ENCODE peak calls at places on chromosome 14, in ten cellular contexts. T is right cardiac atrium; Y is mucosa of descending colon; B is osteoblast; L is sigmoid colon; I is heart left ventricle; X is CD4-positive, CD25-positive, alpha-beta regulatory T cell; O is HAP-1; Z is cardiac muscle cell; C is transverse colon. D is an unnamed sample. For H3K4me1, the result is how much of the 10 kb centered on the place peaks cover.

GRCh38 chr14:89408907-89409675 is 7.9 kb downstream of the FOXN3 start:
- DNase-seq in T (no peak), Y (no peak), B (no peak), L (peak), I (no peak), X (no peak), O (no peak), Z (no peak), C (no peak), D (no peak)

GRCh38 chr14:96065661-96066459 is 26.7 kb downstream of the C14orf132 start:
- DNase-seq in T (no peak), Y (no peak), B (no peak), L (no peak), I (no peak), X (no peak), O (no peak), Z (no peak), C (no peak), D (no peak)

GRCh38 chr14:29927596-29928341 is at the start of gene PRKD1:
- DNase-seq in T (peak), Y (peak), B (peak), L (peak), I (peak), X (no peak), O (peak), Z (peak), C (peak), D (peak)

GRCh38 chr14:68124050-68124449 is 304.5 kb downstream of the RAD51B start:
- DNase-seq in T (no peak), Y (no peak), B (no peak), L (no peak), I (no peak), X (no peak), O (no peak), Z (no peak), C (no peak), D (no peak)

GRCh38 chr14:97634786-97635185 is 837.6 kb downstream of the VRK1 start:
- DNase-seq in T (no peak), Y (no peak), B (no peak), L (no peak), I (no peak), X (peak), O (no peak), Z (no peak), C (no peak), D (no peak)

GRCh38 chr14:22898302-22898894 is 15.4 kb downstream of the REM2 start:
- DNase-seq in T (no peak), Y (no peak), B (peak), L (no peak), I (no peak), X (no peak), O (no peak), Z (no peak), C (no peak), D (no peak)

GRCh38 chr14:55084648-55085441 is 33.4 kb downstream of the MAPK1IP1L start:
- DNase-seq in T (no peak), Y (no peak), B (no peak), L (no peak), I (no peak), X (no peak), O (no peak), Z (no peak), C (no peak), D (no peak)

GRCh38 chr14:33647385-33647786 is 303.5 kb downstream of the EGLN3 start:
- DNase-seq in T (no peak), Y (no peak), B (no peak), L (no peak), I (no peak), X (no peak), O (no peak), Z (no peak), C (no peak), D (no peak)

GRCh38 chr14:69708586-69709169 is 58.3 kb upstream of the SRSF5 start:
- DNase-seq in T (no peak), Y (no peak), B (no peak), L (no peak), I (no peak), X (no peak), O (peak), Z (peak), C (peak), D (no peak)

GRCh38 chr14:55267816-55268215 is 3.4 kb upstream of the FBXO34 start:
- DNase-seq in T (no peak), Y (no peak), B (no peak), L (no peak), I (no peak), X (no peak), O (no peak), Z (peak), C (no peak), D (peak)

GRCh38 chr14:90785474-90785873 is 30.8 kb downstream of the TTC7B start:
- DNase-seq in T (peak), Y (no peak), B (no peak), L (peak), I (no peak), X (no peak), O (no peak), Z (no peak), C (peak), D (no peak)

GRCh38 chr14:89465894-89466293 is 48.9 kb upstream of the FOXN3 start:
- DNase-seq in T (no peak), Y (no peak), B (no peak), L (no peak), I (no peak), X (no peak), O (no peak), Z (no peak), C (no peak), D (no peak)

GRCh38 chr14:45526715-45527549 is 273.9 kb upstream of the MIS18BP1 start:
- DNase-seq in T (peak), Y (peak), B (no peak), L (no peak), I (no peak), X (no peak), O (peak), Z (peak), C (no peak), D (no peak)

GRCh38 chr14:23707415-23707814 is 71.3 kb downstream of the DHRS2 start:
- DNase-seq in T (no peak), Y (no peak), B (no peak), L (no peak), I (no peak), X (no peak), O (no peak), Z (no peak), C (no peak), D (no peak)

GRCh38 chr14:99758915-99759545 is 34.2 kb upstream of the EML1 start:
- DNase-seq in T (peak), Y (no peak), B (peak), L (peak), I (no peak), X (no peak), O (no peak), Z (peak), C (no peak), D (no peak)

GRCh38 chr14:99756796-99757195 is 36.4 kb upstream of the EML1 start:
- DNase-seq in T (peak), Y (no peak), B (peak), L (peak), I (no peak), X (no peak), O (no peak), Z (no peak), C (no peak), D (no peak)

GRCh38 chr14:99758121-99758871 is 34.9 kb upstream of the EML1 start:
- DNase-seq in T (peak), Y (no peak), B (peak), L (peak), I (no peak), X (no peak), O (no peak), Z (no peak), C (no peak), D (no peak)

GRCh38 chr14:99755629-99756603 is 37.3 kb upstream of the EML1 start:
- DNase-seq in T (peak), Y (peak), B (peak), L (peak), I (peak), X (no peak), O (no peak), Z (no peak), C (peak), D (peak)

DNA sequence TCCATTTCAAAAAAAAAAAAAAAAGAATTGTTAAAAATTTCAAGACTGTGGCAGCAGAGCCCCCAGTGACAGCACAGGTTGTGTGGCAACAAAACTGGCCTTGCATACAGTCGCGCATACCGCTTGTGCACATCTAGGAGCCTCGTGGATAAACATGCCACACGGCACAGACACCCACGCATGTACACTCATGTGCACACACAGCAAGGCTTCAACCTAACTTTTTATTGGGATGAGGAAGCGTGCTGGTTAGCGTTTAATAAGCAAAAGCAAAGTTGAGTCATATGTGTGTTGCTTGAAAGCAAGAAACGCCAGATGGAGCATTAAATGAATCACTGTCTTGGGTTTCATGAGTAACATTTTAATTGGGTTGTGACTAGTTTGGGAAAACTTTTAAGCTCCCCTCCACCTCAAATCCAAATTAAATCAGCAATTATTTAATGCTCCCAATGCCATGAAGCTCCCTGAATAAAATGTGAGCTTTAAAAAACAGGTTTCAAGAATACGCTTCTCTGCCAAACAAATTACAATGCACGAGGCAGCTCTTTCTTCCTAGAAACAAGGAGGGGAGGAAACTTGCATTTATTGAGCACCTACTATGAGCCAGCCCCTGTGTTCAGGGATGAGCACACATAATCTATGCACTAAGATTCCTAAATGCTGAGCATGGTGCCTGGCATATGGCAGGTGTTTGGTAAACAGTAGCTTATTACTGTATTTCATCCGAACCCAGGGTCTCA is 35.7 kb upstream of the EML1 start:
- DNase-seq in T (peak), Y (no peak), B (peak), L (peak), I (no peak), X (no peak), O (no peak), Z (no peak), C (no peak), D (no peak)
- H3K4me1 ChIP-seq in T (under half), Y (under half), B (half or more), L (under half), I (under half), X (under half), O (under half), Z (under half), C (under half), D (under half)

GRCh38 chr14:50825307-50825706 is 5.7 kb downstream of the NIN start:
- DNase-seq in T (no peak), Y (no peak), B (no peak), L (no peak), I (no peak), X (no peak), O (no peak), Z (no peak), C (no peak), D (no peak)
- H3K4me1 ChIP-seq in T (under half), Y (under half), B (under half), L (under half), I (under half), X (half or more), O (under half), Z (under half), C (under half), D (under half)

GRCh38 chr14:103542545-103543088 is 13.6 kb downstream of the TRMT61A start:
- DNase-seq in T (peak), Y (peak), B (peak), L (peak), I (peak), X (no peak), O (peak), Z (no peak), C (peak), D (peak)
- H3K4me1 ChIP-seq in T (under half), Y (half or more), B (under half), L (under half), I (half or more), X (under half), O (under half), Z (under half), C (half or more), D (under half)

DNA sequence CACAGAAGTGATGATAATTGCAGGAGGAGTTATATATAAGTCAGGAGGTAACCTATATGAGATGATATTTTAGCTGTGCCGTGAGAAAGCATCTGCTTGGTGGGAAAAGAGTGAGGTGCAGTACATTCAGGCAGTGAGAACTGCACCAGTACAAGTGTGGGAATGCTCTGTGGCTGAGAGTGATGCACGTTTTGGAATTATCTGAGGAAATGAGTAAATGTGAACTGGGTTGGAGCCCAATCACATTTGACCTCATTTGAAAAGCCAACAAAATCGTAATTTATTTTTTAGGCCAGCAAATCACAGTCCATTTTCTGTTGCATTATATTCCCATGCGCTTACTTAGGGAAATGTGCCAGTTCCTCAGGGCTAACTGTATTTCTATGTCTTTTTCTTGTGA is 77.2 kb downstream of the SNAPC1 start:
- DNase-seq in T (no peak), Y (no peak), B (no peak), L (no peak), I (no peak), X (no peak), O (no peak), Z (no peak), C (no peak), D (no peak)
- H3K4me1 ChIP-seq in T (under half), Y (under half), B (under half), L (under half), I (under half), X (under half), O (under half), Z (under half), C (under half), D (under half)

DNA sequence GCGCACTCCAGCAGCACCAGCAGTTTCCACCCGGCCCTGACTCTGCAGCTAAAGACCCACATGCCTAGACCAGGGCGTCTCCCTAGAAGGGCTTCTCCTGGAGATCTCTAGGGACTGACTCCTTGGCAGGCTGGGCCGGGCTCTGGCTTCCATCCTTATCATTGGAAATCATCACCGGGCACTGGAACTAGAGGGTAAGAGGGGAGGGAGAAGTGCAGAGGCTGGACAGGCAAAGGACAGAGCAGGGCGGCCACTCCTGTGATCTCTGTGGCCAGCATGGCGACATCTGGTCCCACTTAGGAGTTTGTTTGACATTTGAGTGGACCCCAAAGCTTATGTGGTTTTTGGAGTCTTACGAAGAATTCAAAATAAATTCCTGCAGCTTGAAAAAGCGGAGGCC is 7.1 kb downstream of the LTBP2 start:
- DNase-seq in T (no peak), Y (no peak), B (peak), L (no peak), I (no peak), X (no peak), O (no peak), Z (no peak), C (no peak), D (no peak)
- H3K4me1 ChIP-seq in T (under half), Y (under half), B (half or more), L (under half), I (under half), X (under half), O (under half), Z (under half), C (under half), D (half or more)

GRCh38 chr14:74935340-74935640 is 12.2 kb upstream of the RPS6KL1 start:
- DNase-seq in T (peak), Y (no peak), B (peak), L (no peak), I (no peak), X (no peak), O (no peak), Z (peak), C (no peak), D (no peak)
- H3K4me1 ChIP-seq in T (under half), Y (under half), B (under half), L (under half), I (under half), X (under half), O (under half), Z (under half), C (under half), D (under half)

GRCh38 chr14:104582005-104582404 is 2.4 kb downstream of the C14orf180 start:
- DNase-seq in T (peak), Y (no peak), B (no peak), L (no peak), I (peak), X (no peak), O (no peak), Z (no peak), C (no peak), D (peak)
- H3K4me1 ChIP-seq in T (under half), Y (under half), B (under half), L (under half), I (under half), X (under half), O (under half), Z (half or more), C (under half), D (under half)

GRCh38 chr14:103716899-103717411 is 1.3 kb downstream of the ZFYVE21 start:
- DNase-seq in T (peak), Y (no peak), B (no peak), L (no peak), I (no peak), X (no peak), O (no peak), Z (no peak), C (no peak), D (no peak)

GRCh38 chr14:103718572-103718971 is 3.0 kb downstream of the ZFYVE21 start:
- DNase-seq in T (peak), Y (no peak), B (no peak), L (no peak), I (no peak), X (no peak), O (no peak), Z (no peak), C (no peak), D (no peak)

GRCh38 chr14:103715052-103716000 is at the start of the genes XRCC3 and ZFYVE21:
- DNase-seq in T (peak), Y (peak), B (peak), L (peak), I (peak), X (peak), O (peak), Z (peak), C (peak), D (peak)

GRCh38 chr14:103714063-103714724 is 1.1 kb downstream of the XRCC3 start:
- DNase-seq in T (no peak), Y (no peak), B (no peak), L (no peak), I (no peak), X (no peak), O (no peak), Z (no peak), C (no peak), D (no peak)

DNA sequence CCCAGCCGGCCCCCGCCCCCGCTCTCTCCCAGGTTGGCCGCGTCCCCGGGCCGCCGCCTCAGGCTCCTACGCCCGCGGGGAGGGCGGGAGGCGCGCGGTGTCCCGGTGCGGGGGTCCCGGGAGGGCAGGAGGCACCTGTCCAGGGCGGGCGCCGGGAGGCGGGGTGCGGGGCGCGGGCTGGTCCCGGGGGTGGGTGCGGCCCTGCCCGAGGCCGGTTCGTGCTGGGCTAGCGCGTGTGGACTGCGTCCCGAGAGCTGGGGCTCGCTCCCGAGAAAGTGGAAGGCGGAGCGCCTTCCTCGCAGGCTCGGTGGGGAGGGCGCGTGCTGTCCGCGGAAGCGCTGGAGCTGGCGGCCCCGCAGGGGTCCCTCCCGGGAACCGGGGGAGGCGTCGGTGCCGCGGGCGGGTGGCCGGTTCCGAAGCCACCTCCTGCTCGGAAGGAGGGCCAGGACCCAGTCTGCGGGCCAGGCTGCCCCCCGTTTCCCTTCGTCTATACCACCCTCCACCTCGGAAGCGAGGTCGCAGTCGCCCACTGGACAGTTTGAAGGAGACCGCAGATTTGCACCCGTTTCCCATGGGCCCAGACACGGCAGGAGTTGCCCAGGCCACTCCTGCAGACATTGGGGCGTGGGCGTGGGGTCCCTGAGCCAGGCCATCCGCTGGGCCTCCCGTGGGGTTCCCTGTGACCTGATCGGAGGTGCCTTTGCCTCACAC is 636 bp downstream of the ZFYVE21 start:
- DNase-seq in T (peak), Y (peak), B (peak), L (no peak), I (peak), X (peak), O (no peak), Z (no peak), C (peak), D (peak)
- H3K4me1 ChIP-seq in T (under half), Y (under half), B (under half), L (under half), I (under half), X (under half), O (under half), Z (under half), C (under half), D (under half)

D was measured in thyroid gland.